ENCODE peak calls at places on chromosomes 16 and 17, in six cellular contexts. O, L, F, N, V and Q are unnamed samples.

GRCh38 chr17:13079010-13079409 is 61.2 kb upstream of the ELAC2 start:
- DNase-seq in L (no peak), F (no peak), N (no peak), O (no peak), V (no peak), Q (no peak)

GRCh38 chr17:57946798-57947358 is 8.3 kb downstream of the CUEDC1 start:
- DNase-seq in L (no peak), N (peak), O (peak), F (peak), V (no peak), Q (peak)

GRCh38 chr16:85491798-85492616 is 121.1 kb upstream of the GSE1 start:
- DNase-seq in N (no peak), V (no peak), O (no peak), F (no peak), L (no peak), Q (no peak)

GRCh38 chr17:30244853-30245385 is 9.4 kb upstream of the SLC6A4 start:
- DNase-seq in L (no peak), O (no peak), N (peak), F (peak), V (no peak), Q (no peak)

GRCh38 chr17:62216847-62217246 is 151.8 kb upstream of the MED13 start:
- DNase-seq in F (no peak), L (no peak), V (no peak), N (no peak), O (no peak), Q (no peak)

GRCh38 chr17:31743767-31744166 is 115.3 kb downstream of the COPRS start:
- DNase-seq in L (no peak), O (no peak), N (no peak), F (no peak), V (no peak), Q (no peak)

GRCh38 chr17:64059756-64060155 is 39.3 kb upstream of the ICAM2 start:
- DNase-seq in N (no peak), L (no peak), V (no peak), O (no peak), F (no peak), Q (no peak)

GRCh38 chr17:3972281-3972731 is 8.1 kb upstream of the ATP2A3 start:
- DNase-seq in O (no peak), N (no peak), F (no peak), V (no peak), L (no peak), Q (no peak)

GRCh38 chr17:69607162-69607834 is 192.8 kb downstream of the MAP2K6 start:
- DNase-seq in O (no peak), F (peak), L (peak), V (no peak), N (peak), Q (peak)

GRCh38 chr17:72574675-72575510 is 454.1 kb downstream of the SOX9 start:
- DNase-seq in L (no peak), V (no peak), N (no peak), F (no peak), O (no peak), Q (no peak)

GRCh38 chr16:73337897-73338296 is 290.0 kb upstream of the ZFHX3 start:
- DNase-seq in N (no peak), O (no peak), L (no peak), F (no peak), V (no peak), Q (no peak)

GRCh38 chr17:80944326-80944725 is 47.3 kb upstream of the CHMP6 start:
- DNase-seq in F (no peak), N (no peak), L (no peak), V (no peak), O (no peak), Q (no peak)